ENCODE peak calls at places on chromosomes 6 and 20, in seven cellular contexts. O, A, Q, N, G, K and C are unnamed samples.
A peak's percentile ranks its signal among the peaks of the same experiment; 100 is the strongest.

GRCh38 chr20:23159256-23159922 is 73.3 kb upstream of the CD93 start:
- DNase-seq in O (no peak), A (no peak), Q (peak; percentile 42), N (no peak), G (no peak), K (no peak), C (no peak)

GRCh38 chr6:37987008-37987407 is 167.5 kb downstream of the ZFAND3 start:
- DNase-seq in O (peak; percentile 36), A (no peak), Q (no peak), N (peak; percentile 51), G (no peak), K (no peak), C (no peak)

GRCh38 chr6:67231092-67231491 is 1404.0 kb upstream of the ADGRB3 start:
- DNase-seq in O (no peak), A (no peak), Q (no peak), N (no peak), G (no peak), K (no peak), C (no peak)

GRCh38 chr6:51099201-51099600 is 280.5 kb downstream of the TFAP2B start:
- DNase-seq in O (no peak), A (no peak), Q (no peak), N (no peak), G (no peak), K (no peak), C (no peak)

GRCh38 chr20:50929299-50930138 is 1.7 kb downstream of the ADNP start:
- DNase-seq in O (peak; percentile 94), A (peak; percentile 88), Q (peak; percentile 98), N (peak; percentile 96), G (peak; percentile 89), K (peak; percentile 95), C (peak; percentile 86)

GRCh38 chr6:27250955-27251671 is 3.6 kb downstream of the PRSS16 start:
- DNase-seq in O (no peak), A (peak; percentile 72), Q (peak; percentile 99), N (no peak), G (no peak), K (peak; percentile 96), C (peak; percentile 90)

GRCh38 chr20:330233-331149 is 5.1 kb downstream of the SOX12 start:
- DNase-seq in O (peak; percentile 61), A (no peak), Q (peak; percentile 85), N (peak; percentile 83), G (no peak), K (no peak), C (peak; percentile 33)

GRCh38 chr20:17612287-17612974 is 42.6 kb downstream of the DSTN start:
- DNase-seq in O (peak; percentile 59), A (peak; percentile 19), Q (peak; percentile 62), N (peak; percentile 54), G (peak; percentile 47), K (no peak), C (no peak)

GRCh38 chr6:92110390-92110789 is 1309.0 kb downstream of the EPHA7 start:
- DNase-seq in O (no peak), A (no peak), Q (no peak), N (no peak), G (no peak), K (no peak), C (no peak)

GRCh38 chr6:133300896-133301295 is 59.7 kb downstream of the EYA4 start:
- DNase-seq in O (no peak), A (no peak), Q (no peak), N (peak; percentile 2), G (no peak), K (no peak), C (no peak)

GRCh38 chr20:13783528-13783927 is 1.2 kb downstream of the ESF1 start:
- DNase-seq in O (no peak), A (no peak), Q (no peak), N (no peak), G (no peak), K (no peak), C (no peak)

GRCh38 chr20:45576995-45577394 is 2.1 kb downstream of the WFDC8 start:
- DNase-seq in O (peak; percentile 33), A (no peak), Q (no peak), N (no peak), G (no peak), K (no peak), C (no peak)

GRCh38 chr6:143691900-143692572 is 14.3 kb downstream of the PHACTR2 start:
- DNase-seq in O (no peak), A (no peak), Q (no peak), N (no peak), G (no peak), K (no peak), C (no peak)

GRCh38 chr6:21500894-21501293 is 92.7 kb upstream of the SOX4 start:
- DNase-seq in O (no peak), A (no peak), Q (no peak), N (no peak), G (no peak), K (peak; percentile 68), C (no peak)

GRCh38 chr6:15956205-15957106 is 172.4 kb upstream of the MYLIP start:
- DNase-seq in O (no peak), A (no peak), Q (no peak), N (no peak), G (no peak), K (peak; percentile 87), C (no peak)

GRCh38 chr20:39893013-39893685 is 795.9 kb downstream of the MAFB start:
- DNase-seq in O (no peak), A (no peak), Q (no peak), N (peak; percentile 88), G (no peak), K (no peak), C (no peak)

GRCh38 chr20:341682-342081 is 5.2 kb upstream of the NRSN2 start:
- DNase-seq in O (peak; percentile 94), A (no peak), Q (no peak), N (peak; percentile 96), G (no peak), K (peak; percentile 43), C (no peak)

GRCh38 chr6:154754152-154754551 is 20.9 kb downstream of the SCAF8 start:
- DNase-seq in O (no peak), A (no peak), Q (no peak), N (peak; percentile 87), G (no peak), K (no peak), C (no peak)

GRCh38 chr6:167987811-167988495 is 9.5 kb upstream of the KIF25 start:
- DNase-seq in O (no peak), A (peak; percentile 11), Q (no peak), N (peak; percentile 64), G (no peak), K (no peak), C (no peak)

GRCh38 chr6:4603291-4603690 is 172.9 kb upstream of the CDYL start:
- DNase-seq in O (peak; percentile 77), A (peak; percentile 44), Q (peak; percentile 21), N (peak; percentile 98), G (peak; percentile 73), K (no peak), C (no peak)

GRCh38 chr6:154367839-154368695 is 11.5 kb upstream of the IPCEF1 start:
- DNase-seq in O (no peak), A (no peak), Q (no peak), N (peak; percentile 48), G (no peak), K (no peak), C (no peak)

GRCh38 chr6:5516036-5516435 is 254.7 kb downstream of the FARS2 start:
- DNase-seq in O (no peak), A (no peak), Q (no peak), N (no peak), G (no peak), K (no peak), C (no peak)

GRCh38 chr20:24470782-24471582 is 1.6 kb downstream of the SYNDIG1 start:
- DNase-seq in O (no peak), A (no peak), Q (peak; percentile 75), N (no peak), G (no peak), K (no peak), C (no peak)

GRCh38 chr20:61724376-61724775 is 341.3 kb downstream of the TAF4 start:
- DNase-seq in O (no peak), A (no peak), Q (peak; percentile 86), N (no peak), G (no peak), K (no peak), C (no peak)

GRCh38 chr20:51639206-51639832 is 96.8 kb upstream of the NFATC2 start:
- DNase-seq in O (peak; percentile 36), A (peak; percentile 40), Q (peak; percentile 95), N (peak; percentile 73), G (peak; percentile 76), K (peak; percentile 72), C (peak; percentile 69)

GRCh38 chr20:36493013-36493800 is 48.1 kb upstream of the MYL9 start:
- DNase-seq in O (no peak), A (no peak), Q (peak; percentile 84), N (no peak), G (no peak), K (peak; percentile 51), C (no peak)
- TF ChIP-seq CTCF in O (peak; percentile 70), A (no peak), Q (peak; percentile 77), N (peak; percentile 33), G (peak; percentile 24), K (no peak), C (peak; percentile 35)

GRCh38 chr6:40395066-40395697 is 192.0 kb downstream of the LRFN2 start:
- DNase-seq in O (no peak), A (no peak), Q (peak; percentile 24), N (no peak), G (no peak), K (no peak), C (no peak)
- TF ChIP-seq CTCF in O (no peak), A (no peak), Q (no peak), N (no peak), G (no peak), K (no peak), C (no peak)

GRCh38 chr6:64325093-64325492 is 689.5 kb downstream of the PHF3 start:
- DNase-seq in O (no peak), A (no peak), Q (no peak), N (no peak), G (no peak), K (no peak), C (no peak)

GRCh38 chr6:64334646-64335045 is 699.0 kb downstream of the PHF3 start:
- DNase-seq in O (no peak), A (no peak), Q (no peak), N (peak; percentile 20), G (no peak), K (no peak), C (no peak)

GRCh38 chr6:64335195-64335594 is 699.6 kb downstream of the PHF3 start:
- DNase-seq in O (no peak), A (no peak), Q (no peak), N (no peak), G (no peak), K (no peak), C (no peak)

GRCh38 chr6:64326939-64327338 is 691.3 kb downstream of the PHF3 start:
- DNase-seq in O (no peak), A (no peak), Q (no peak), N (no peak), G (no peak), K (no peak), C (no peak)

GRCh38 chr6:64330694-64331309 is 695.2 kb downstream of the PHF3 start:
- DNase-seq in O (peak; percentile 13), A (peak; percentile 39), Q (peak; percentile 94), N (peak; percentile 60), G (no peak), K (peak; percentile 87), C (peak; percentile 59)
- TF ChIP-seq CTCF in O (peak; percentile 68), A (no peak), Q (peak; percentile 84), N (peak; percentile 67), G (peak; percentile 30), K (peak; percentile 53), C (peak; percentile 80)

DNA sequence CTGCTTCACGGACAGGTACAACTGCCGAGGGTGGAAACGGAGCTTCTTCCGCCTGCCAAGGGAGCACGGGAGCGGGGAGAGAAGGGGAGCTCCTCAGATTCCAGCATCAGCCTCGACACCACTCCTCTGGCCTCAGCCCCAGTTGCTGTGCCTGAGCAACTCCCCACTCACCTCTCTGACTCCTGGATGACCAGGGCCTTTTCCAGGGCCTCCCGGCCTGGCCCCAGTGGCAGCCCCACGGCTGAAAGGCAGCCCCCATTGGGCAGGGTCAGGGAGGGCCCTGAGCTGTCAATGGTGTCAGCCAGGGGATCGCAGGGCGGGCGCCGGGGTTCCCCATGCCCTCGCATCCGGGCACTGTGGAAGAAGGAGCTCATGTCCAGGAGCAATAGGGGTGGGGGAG is 8.8 kb upstream of the SLC44A4 start:
- DNase-seq in O (no peak), A (no peak), Q (no peak), N (no peak), G (no peak), K (no peak), C (no peak)
- TF ChIP-seq CTCF in O (no peak), A (no peak), Q (no peak), N (no peak), G (no peak), K (no peak), C (no peak)